ENCODE peak calls at places on chromosome 9, in six cellular contexts. O, Y, J, R, F and M are unnamed samples.

GRCh38 chr9:123597073-123597472 is 241.1 kb downstream of the CRB2 start:
- DNase-seq in O (no peak), Y (no peak), J (no peak), R (no peak), F (no peak), M (no peak)

GRCh38 chr9:17082343-17082742 is 52.5 kb upstream of the CNTLN start:
- DNase-seq in O (peak), Y (peak), J (peak), R (no peak), F (no peak), M (no peak)

GRCh38 chr9:7671847-7672246 is 127.7 kb downstream of the DMAC1 start:
- DNase-seq in O (no peak), Y (no peak), J (no peak), R (no peak), F (no peak), M (no peak)

GRCh38 chr9:130143279-130143893 is 28.8 kb upstream of the NCS1 start:
- DNase-seq in O (no peak), Y (no peak), J (peak), R (no peak), F (no peak), M (no peak)

GRCh38 chr9:107612136-107612535 is 122.6 kb upstream of the KLF4 start:
- DNase-seq in O (peak), Y (peak), J (peak), R (peak), F (no peak), M (no peak)

GRCh38 chr9:87530716-87531115 is 33.0 kb downstream of the DAPK1 start:
- DNase-seq in O (no peak), Y (no peak), J (no peak), R (no peak), F (no peak), M (no peak)

GRCh38 chr9:125966959-125967711 is 220.0 kb downstream of the PBX3 start:
- DNase-seq in O (no peak), Y (no peak), J (no peak), R (no peak), F (no peak), M (no peak)

GRCh38 chr9:84711398-84711777 is 41.9 kb downstream of the NTRK2 start:
- DNase-seq in O (no peak), Y (no peak), J (no peak), R (no peak), F (no peak), M (no peak)

GRCh38 chr9:98708103-98708932 is 417 bp downstream of the GABBR2 start:
- DNase-seq in O (no peak), Y (no peak), J (peak), R (no peak), F (no peak), M (peak)

GRCh38 chr9:80775515-80775914 is 913.8 kb downstream of the TLE1 start:
- DNase-seq in O (no peak), Y (no peak), J (no peak), R (no peak), F (no peak), M (no peak)

GRCh38 chr9:130321082-130321481 is 55.5 kb downstream of the HMCN2 start:
- DNase-seq in O (no peak), Y (no peak), J (no peak), R (no peak), F (no peak), M (no peak)

GRCh38 chr9:135498381-135499126 is 1.9 kb upstream of the MRPS2 start:
- DNase-seq in O (no peak), Y (no peak), J (no peak), R (no peak), F (no peak), M (no peak)
- H3K4me3 ChIP-seq in O (no peak), Y (no peak), J (no peak), R (no peak), F (no peak), M (no peak)

GRCh38 chr9:134243778-134244467 is 79.6 kb upstream of the RNU6ATAC start:
- DNase-seq in O (no peak), Y (peak), J (peak), R (peak), F (no peak), M (no peak)
- H3K4me3 ChIP-seq in O (no peak), Y (no peak), J (no peak), R (no peak), F (no peak), M (no peak)

GRCh38 chr9:109319631-109320233 is 1.1 kb downstream of the EPB41L4B start:
- DNase-seq in O (no peak), Y (no peak), J (peak), R (no peak), F (peak), M (peak)

GRCh38 chr9:109321727-109322126 is 868 bp upstream of the EPB41L4B start:
- DNase-seq in O (no peak), Y (no peak), J (no peak), R (no peak), F (no peak), M (no peak)

GRCh38 chr9:109319072-109319630 is 1.7 kb downstream of the EPB41L4B start:
- DNase-seq in O (peak), Y (no peak), J (no peak), R (no peak), F (no peak), M (no peak)

GRCh38 chr9:109320734-109321448 is at the start of gene EPB41L4B:
- DNase-seq in O (peak), Y (peak), J (peak), R (peak), F (peak), M (peak)

GRCh38 chr9:109320338-109320733 is 523 bp downstream of the EPB41L4B start:
- DNase-seq in O (peak), Y (no peak), J (peak), R (no peak), F (no peak), M (peak)
- H3K4me3 ChIP-seq in O (peak), Y (no peak), J (no peak), R (peak), F (peak), M (no peak)

GRCh38 chr9:91426123-91426745 is 2.6 kb upstream of the NFIL3 start:
- DNase-seq in O (peak), Y (peak), J (peak), R (no peak), F (no peak), M (no peak)
- H3K4me3 ChIP-seq in O (no peak), Y (no peak), J (no peak), R (no peak), F (no peak), M (no peak)